ENCODE peak calls at places on chromosomes 6 and 20, in four cellular contexts. One of them, this sample, is unnamed. For H3K27me3 and H3K9me3, the result is how much of the 10 kb centered on the place peaks cover.

GRCh38 chr6:14549319-14549770 is 431.8 kb downstream of the CD83 start:
- DNase-seq in heart left ventricle: no peak
- DNase-seq in small intestine: peak
- DNase-seq in Peyer's patch: peak
- DNase-seq in this sample: no peak

GRCh38 chr20:37764333-37764935 is 70.6 kb downstream of the CTNNBL1 start:
- DNase-seq in Peyer's patch: no peak
- DNase-seq in heart left ventricle: no peak
- DNase-seq in small intestine: no peak
- DNase-seq in this sample: no peak

GRCh38 chr6:140230282-140230681 is 855.8 kb upstream of the CITED2 start:
- DNase-seq in small intestine: no peak
- DNase-seq in Peyer's patch: no peak
- DNase-seq in heart left ventricle: no peak
- DNase-seq in this sample: no peak

GRCh38 chr6:150622941-150623874 is 23.5 kb downstream of the PLEKHG1 start:
- DNase-seq in small intestine: no peak
- DNase-seq in heart left ventricle: no peak
- DNase-seq in Peyer's patch: no peak
- DNase-seq in this sample: no peak

GRCh38 chr6:91198588-91199255 is 611.9 kb upstream of the MAP3K7 start:
- DNase-seq in small intestine: no peak
- DNase-seq in Peyer's patch: no peak
- DNase-seq in heart left ventricle: no peak
- DNase-seq in this sample: no peak

GRCh38 chr6:104161960-104162669 is 697.6 kb downstream of the HACE1 start:
- DNase-seq in heart left ventricle: no peak
- DNase-seq in Peyer's patch: no peak
- DNase-seq in small intestine: no peak
- DNase-seq in this sample: peak

GRCh38 chr6:31055401-31055800 is 45.1 kb downstream of the MUC22 start:
- DNase-seq in small intestine: no peak
- DNase-seq in Peyer's patch: no peak
- DNase-seq in heart left ventricle: no peak
- DNase-seq in this sample: no peak

GRCh38 chr20:62358171-62358719 is 8.9 kb downstream of the LAMA5 start:
- DNase-seq in heart left ventricle: peak
- DNase-seq in Peyer's patch: no peak
- DNase-seq in small intestine: no peak
- DNase-seq in this sample: peak

GRCh38 chr6:28544211-28544610 is 18.5 kb downstream of the GPX5 start:
- DNase-seq in small intestine: no peak
- DNase-seq in Peyer's patch: no peak
- DNase-seq in heart left ventricle: no peak
- DNase-seq in this sample: no peak

GRCh38 chr6:46203388-46203787 is 32.6 kb upstream of the ENPP5 start:
- DNase-seq in small intestine: no peak
- DNase-seq in heart left ventricle: no peak
- DNase-seq in Peyer's patch: no peak
- DNase-seq in this sample: no peak

GRCh38 chr6:15429146-15430110 is 183.6 kb downstream of the JARID2 start:
- DNase-seq in small intestine: peak
- DNase-seq in Peyer's patch: no peak
- DNase-seq in heart left ventricle: no peak
- DNase-seq in this sample: peak

GRCh38 chr6:114419175-114419574 is 76.4 kb upstream of the HS3ST5 start:
- DNase-seq in Peyer's patch: no peak
- DNase-seq in small intestine: no peak
- DNase-seq in heart left ventricle: no peak
- DNase-seq in this sample: no peak

GRCh38 chr6:138468320-138469015 is 30.8 kb downstream of the NHSL1 start:
- DNase-seq in Peyer's patch: no peak
- DNase-seq in heart left ventricle: no peak
- DNase-seq in small intestine: no peak
- DNase-seq in this sample: no peak

GRCh38 chr20:50883856-50884255 is 47.4 kb downstream of the ADNP start:
- DNase-seq in Peyer's patch: no peak
- DNase-seq in heart left ventricle: no peak
- DNase-seq in small intestine: no peak
- DNase-seq in this sample: no peak

GRCh38 chr6:42368156-42368555 is 83.6 kb downstream of the TRERF1 start:
- DNase-seq in heart left ventricle: no peak
- DNase-seq in small intestine: no peak
- DNase-seq in Peyer's patch: no peak
- DNase-seq in this sample: no peak

GRCh38 chr6:23735151-23735550 is 390.9 kb upstream of the NRSN1 start:
- DNase-seq in heart left ventricle: no peak
- DNase-seq in Peyer's patch: no peak
- DNase-seq in small intestine: no peak
- DNase-seq in this sample: no peak

GRCh38 chr20:36113566-36114247 is 40.8 kb upstream of the EPB41L1 start:
- DNase-seq in heart left ventricle: no peak
- DNase-seq in Peyer's patch: no peak
- DNase-seq in small intestine: no peak
- DNase-seq in this sample: no peak

DNA sequence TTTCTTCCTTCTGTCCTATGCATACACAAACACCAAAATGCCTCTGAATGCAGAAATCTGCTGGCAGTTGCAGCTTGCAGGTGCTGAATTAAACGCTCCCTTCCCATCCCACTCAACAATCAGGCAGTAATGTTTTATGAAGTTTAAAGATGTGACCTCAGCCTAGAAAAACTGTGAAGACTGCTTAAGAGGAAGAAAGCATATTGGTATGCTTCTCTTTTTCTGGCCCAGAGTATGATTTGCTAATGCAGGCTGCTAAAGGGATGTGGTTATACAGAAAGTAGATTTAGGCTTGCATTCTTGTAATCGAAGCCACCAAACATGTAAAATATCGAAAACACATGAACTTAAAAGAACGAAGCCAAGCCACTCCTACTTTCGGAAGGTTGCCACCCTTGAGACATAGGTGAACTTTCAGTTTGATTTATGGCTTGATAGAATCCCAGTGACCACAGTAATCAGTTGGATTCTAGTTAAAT is 40.8 kb downstream of the MAP3K5 start:
- DNase-seq in small intestine: peak
- DNase-seq in heart left ventricle: no peak
- DNase-seq in Peyer's patch: no peak
- DNase-seq in this sample: no peak
- H3K4me3 ChIP-seq in small intestine: no peak
- H3K4me3 ChIP-seq in heart left ventricle: no peak
- H3K4me3 ChIP-seq in Peyer's patch: no peak
- H3K4me3 ChIP-seq in this sample: no peak

DNA sequence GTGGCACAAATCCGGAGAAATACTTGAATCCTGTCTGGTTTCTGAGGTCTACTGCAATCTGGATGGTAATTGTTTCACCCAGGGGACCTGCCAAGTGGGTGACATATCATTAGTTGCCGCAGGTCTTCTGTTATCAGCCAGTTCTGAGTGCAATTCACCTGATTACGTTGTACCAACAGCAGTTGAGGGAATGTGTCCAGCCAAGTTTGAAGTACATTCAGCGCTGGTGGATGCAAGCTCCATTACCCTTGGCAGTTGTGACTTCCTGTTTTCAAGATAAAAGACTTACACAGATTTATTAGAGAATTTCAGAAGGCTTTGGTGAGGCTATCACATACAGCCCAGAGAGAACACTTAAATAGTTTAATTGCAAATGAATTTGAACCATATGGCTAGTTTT is 42.8 kb downstream of the FNDC1 start:
- DNase-seq in Peyer's patch: no peak
- DNase-seq in small intestine: no peak
- DNase-seq in heart left ventricle: no peak
- DNase-seq in this sample: no peak
- H3K27me3 ChIP-seq in Peyer's patch: under half
- H3K27me3 ChIP-seq in small intestine: under half
- H3K27me3 ChIP-seq in heart left ventricle: under half
- H3K27me3 ChIP-seq in this sample: under half

DNA sequence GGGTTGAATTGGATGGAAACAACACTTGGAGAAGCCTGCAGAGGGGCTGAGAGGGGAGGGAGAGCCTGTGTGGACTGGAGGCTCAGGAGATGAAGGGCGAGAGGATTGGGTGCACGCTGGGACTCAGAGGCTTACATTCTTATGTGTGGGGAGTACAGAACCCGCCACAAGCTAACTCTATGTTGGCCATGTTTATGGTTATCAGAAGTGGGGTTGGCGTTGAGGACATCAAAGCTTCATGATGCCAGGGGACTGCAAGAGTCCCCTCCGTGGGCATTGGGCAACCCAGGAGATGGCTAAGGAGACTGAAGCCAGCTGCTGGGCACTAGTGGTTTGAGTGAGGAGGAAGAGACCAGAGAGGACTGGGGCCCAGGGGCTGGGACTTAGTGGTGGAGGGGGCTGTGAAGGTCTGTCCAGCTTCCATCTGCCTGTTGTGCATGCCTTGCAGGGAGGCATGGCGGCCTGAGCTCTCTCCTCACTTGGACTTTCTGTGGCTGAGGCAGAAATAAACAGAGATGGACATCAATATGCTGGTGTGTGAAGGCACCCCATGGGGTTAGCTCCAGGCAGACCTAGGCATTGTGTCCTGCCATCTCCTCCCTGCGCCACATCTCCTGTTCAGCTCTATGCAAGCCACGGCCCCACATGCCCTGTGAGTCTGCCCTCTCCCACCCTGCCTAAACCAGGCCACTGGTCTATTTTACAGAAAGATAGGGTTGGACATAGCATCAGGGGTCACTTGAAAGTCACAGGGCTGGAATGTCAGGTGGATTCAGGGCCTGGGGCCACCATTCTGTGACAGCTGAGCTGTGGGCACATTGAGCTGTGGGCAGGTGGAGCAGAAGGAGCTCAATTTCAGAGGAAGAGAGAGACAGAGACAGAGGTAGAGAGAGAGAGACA is 61.6 kb downstream of the PHACTR3 start:
- DNase-seq in Peyer's patch: no peak
- DNase-seq in heart left ventricle: no peak
- DNase-seq in small intestine: no peak
- DNase-seq in this sample: no peak
- H3K9me3 ChIP-seq in Peyer's patch: under half
- H3K9me3 ChIP-seq in heart left ventricle: under half
- H3K9me3 ChIP-seq in small intestine: under half
- H3K9me3 ChIP-seq in this sample: under half

DNA sequence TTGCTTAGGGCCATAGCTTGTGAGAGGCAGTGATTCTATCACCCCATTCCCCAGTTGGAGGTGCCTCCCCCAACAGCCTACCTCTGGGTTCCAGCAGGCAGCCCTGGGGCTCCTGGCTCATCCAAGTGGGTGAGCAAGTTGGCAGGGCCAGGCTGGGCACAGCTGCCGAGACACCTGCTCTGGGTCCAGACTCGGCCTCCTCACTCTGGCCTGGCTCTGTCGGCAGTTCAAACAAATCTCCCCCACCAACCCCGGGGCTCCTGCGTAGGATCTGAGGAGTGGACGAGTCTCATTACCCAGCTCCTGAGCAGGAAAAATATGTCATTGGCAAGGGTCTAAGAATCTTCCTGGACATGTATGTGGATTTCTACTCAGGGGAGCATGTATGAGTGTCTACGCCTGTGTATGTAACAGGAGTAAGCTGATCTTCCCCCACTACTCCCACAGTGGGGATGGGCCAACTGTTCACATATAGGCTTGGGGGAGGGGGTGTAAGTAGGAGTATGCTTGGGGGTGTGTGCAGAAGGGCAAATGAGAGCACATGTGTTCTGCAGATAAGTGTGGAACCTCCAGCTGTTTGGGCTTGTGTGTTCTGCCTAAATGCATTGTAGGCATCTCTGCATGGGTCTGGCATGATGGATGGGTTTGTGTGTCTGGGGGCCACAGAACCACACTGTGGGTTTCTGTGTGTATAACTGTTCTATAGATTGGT is 2.0 kb downstream of the ID1 start:
- DNase-seq in heart left ventricle: peak
- DNase-seq in small intestine: peak
- DNase-seq in Peyer's patch: peak
- DNase-seq in this sample: peak
- H3K4me3 ChIP-seq in heart left ventricle: peak
- H3K4me3 ChIP-seq in small intestine: peak
- H3K4me3 ChIP-seq in Peyer's patch: no peak
- H3K4me3 ChIP-seq in this sample: peak